ENCODE peak calls at places on chromosome 4, in five cellular contexts. U is left ventricle myocardium inferior; R is DND-41; P is cerebellar cortex; L is stimulated activated CD8-positive, alpha-beta memory T cell treated with anti-CD3 and anti-CD28 coated beads, Interleukin-15, amount 100 ng/mL, for 4 hours. T is an unnamed sample.

GRCh38 chr4:138087181-138087714 is 154.9 kb downstream of the SLC7A11 start:
- DNase-seq in P (peak; percentile 75), L (no peak), R (no peak), U (no peak), T (no peak)

GRCh38 chr4:57020467-57021101 is 41.9 kb downstream of the POLR2B start:
- DNase-seq in U (no peak), P (no peak), R (no peak), L (no peak), T (no peak)

GRCh38 chr4:176611954-176612353 is 180.8 kb downstream of the VEGFC start:
- DNase-seq in P (no peak), U (no peak), R (no peak), L (no peak), T (no peak)

GRCh38 chr4:2462218-2462991 is 6.5 kb upstream of the RNF4 start:
- DNase-seq in R (peak; percentile 60), U (peak; percentile 74), L (no peak), P (peak; percentile 65), T (no peak)

GRCh38 chr4:118338981-118339765 is 13.6 kb downstream of the PRSS12 start:
- DNase-seq in P (no peak), R (no peak), U (no peak), L (no peak), T (no peak)

GRCh38 chr4:98659106-98659592 is 738 bp upstream of the TSPAN5 start:
- DNase-seq in U (no peak), R (no peak), L (no peak), P (no peak), T (no peak)

GRCh38 chr4:152935661-152936445 is at the start of gene FHDC1:
- DNase-seq in L (no peak), U (no peak), P (peak; percentile 61), R (no peak), T (no peak)

GRCh38 chr4:181731900-181732299 is 511.3 kb upstream of the TENM3 start:
- DNase-seq in L (no peak), P (no peak), U (no peak), R (no peak), T (no peak)

GRCh38 chr4:123481034-123481433 is 84.4 kb downstream of the SPRY1 start:
- DNase-seq in R (no peak), U (no peak), L (no peak), P (peak; percentile 37), T (no peak)